ENCODE peak calls at places on chromosomes 12 and 14, in eight cellular contexts. One of them, this sample, is unnamed.

GRCh38 chr12:46560874-46561273 is 188.3 kb upstream of the SLC38A2 start:
- DNase-seq in NCI-H1417 treated with DMSO at 0.1 percent for 48 hours: no peak
- DNase-seq in fibroblast of pulmonary artery: no peak
- DNase-seq in H7: no peak
- DNase-seq in progenitor cell of endocrine pancreas: no peak
- DNase-seq in activated naive CD4-positive, alpha-beta T cell treated with anti-CD3 and anti-CD28 coated beads for 36 hours: no peak
- DNase-seq in upper lobe of left lung: no peak
- DNase-seq in stromal cell of bone marrow: no peak
- DNase-seq in this sample: no peak

GRCh38 chr12:128510527-128510926 is 243.6 kb downstream of the TMEM132C start:
- DNase-seq in NCI-H1417 treated with DMSO at 0.1 percent for 48 hours: no peak
- DNase-seq in fibroblast of pulmonary artery: no peak
- DNase-seq in H7: no peak
- DNase-seq in progenitor cell of endocrine pancreas: no peak
- DNase-seq in activated naive CD4-positive, alpha-beta T cell treated with anti-CD3 and anti-CD28 coated beads for 36 hours: no peak
- DNase-seq in upper lobe of left lung: peak; percentile 1
- DNase-seq in stromal cell of bone marrow: no peak
- DNase-seq in this sample: no peak

GRCh38 chr12:53978477-53979356 is 4.0 kb upstream of the HOTAIR start:
- DNase-seq in NCI-H1417 treated with DMSO at 0.1 percent for 48 hours: no peak
- DNase-seq in fibroblast of pulmonary artery: no peak
- DNase-seq in H7: no peak
- DNase-seq in progenitor cell of endocrine pancreas: no peak
- DNase-seq in activated naive CD4-positive, alpha-beta T cell treated with anti-CD3 and anti-CD28 coated beads for 36 hours: no peak
- DNase-seq in upper lobe of left lung: no peak
- DNase-seq in stromal cell of bone marrow: no peak
- DNase-seq in this sample: peak; percentile 89

GRCh38 chr12:107042801-107043200 is 50.5 kb downstream of the CRY1 start:
- DNase-seq in NCI-H1417 treated with DMSO at 0.1 percent for 48 hours: no peak
- DNase-seq in fibroblast of pulmonary artery: no peak
- DNase-seq in H7: no peak
- DNase-seq in progenitor cell of endocrine pancreas: no peak
- DNase-seq in activated naive CD4-positive, alpha-beta T cell treated with anti-CD3 and anti-CD28 coated beads for 36 hours: no peak
- DNase-seq in upper lobe of left lung: no peak
- DNase-seq in stromal cell of bone marrow: no peak
- DNase-seq in this sample: peak; percentile 35

GRCh38 chr12:127108360-127109215 is 1158.4 kb upstream of the TMEM132C start:
- DNase-seq in NCI-H1417 treated with DMSO at 0.1 percent for 48 hours: no peak
- DNase-seq in fibroblast of pulmonary artery: peak; percentile 64
- DNase-seq in H7: peak; percentile 48
- DNase-seq in progenitor cell of endocrine pancreas: peak; percentile 17
- DNase-seq in activated naive CD4-positive, alpha-beta T cell treated with anti-CD3 and anti-CD28 coated beads for 36 hours: peak; percentile 70
- DNase-seq in upper lobe of left lung: no peak
- DNase-seq in stromal cell of bone marrow: peak; percentile 51
- DNase-seq in this sample: peak; percentile 65

GRCh38 chr12:60201891-60202290 is 606.1 kb downstream of the SLC16A7 start:
- DNase-seq in NCI-H1417 treated with DMSO at 0.1 percent for 48 hours: no peak
- DNase-seq in fibroblast of pulmonary artery: peak; percentile 31
- DNase-seq in H7: no peak
- DNase-seq in progenitor cell of endocrine pancreas: no peak
- DNase-seq in activated naive CD4-positive, alpha-beta T cell treated with anti-CD3 and anti-CD28 coated beads for 36 hours: no peak
- DNase-seq in upper lobe of left lung: no peak
- DNase-seq in stromal cell of bone marrow: no peak
- DNase-seq in this sample: no peak

GRCh38 chr12:82357845-82358199 is 365 bp downstream of the CCDC59 start:
- DNase-seq in NCI-H1417 treated with DMSO at 0.1 percent for 48 hours: no peak
- DNase-seq in fibroblast of pulmonary artery: no peak
- DNase-seq in H7: peak; percentile 13
- DNase-seq in progenitor cell of endocrine pancreas: no peak
- DNase-seq in activated naive CD4-positive, alpha-beta T cell treated with anti-CD3 and anti-CD28 coated beads for 36 hours: no peak
- DNase-seq in upper lobe of left lung: no peak
- DNase-seq in stromal cell of bone marrow: no peak
- DNase-seq in this sample: no peak

GRCh38 chr12:43309845-43310405 is 242.1 kb downstream of the ADAMTS20 start:
- DNase-seq in NCI-H1417 treated with DMSO at 0.1 percent for 48 hours: no peak
- DNase-seq in fibroblast of pulmonary artery: no peak
- DNase-seq in H7: no peak
- DNase-seq in progenitor cell of endocrine pancreas: no peak
- DNase-seq in activated naive CD4-positive, alpha-beta T cell treated with anti-CD3 and anti-CD28 coated beads for 36 hours: no peak
- DNase-seq in upper lobe of left lung: no peak
- DNase-seq in stromal cell of bone marrow: no peak
- DNase-seq in this sample: no peak

GRCh38 chr14:54627718-54628345 is 60.9 kb downstream of the SAMD4A start:
- DNase-seq in NCI-H1417 treated with DMSO at 0.1 percent for 48 hours: no peak
- DNase-seq in fibroblast of pulmonary artery: peak; percentile 78
- DNase-seq in H7: peak; percentile 55
- DNase-seq in progenitor cell of endocrine pancreas: no peak
- DNase-seq in activated naive CD4-positive, alpha-beta T cell treated with anti-CD3 and anti-CD28 coated beads for 36 hours: peak; percentile 62
- DNase-seq in upper lobe of left lung: peak; percentile 25
- DNase-seq in stromal cell of bone marrow: peak; percentile 81
- DNase-seq in this sample: no peak

GRCh38 chr12:58046281-58046680 is 104.9 kb downstream of the ATP23 start:
- DNase-seq in NCI-H1417 treated with DMSO at 0.1 percent for 48 hours: no peak
- DNase-seq in fibroblast of pulmonary artery: no peak
- DNase-seq in H7: no peak
- DNase-seq in progenitor cell of endocrine pancreas: no peak
- DNase-seq in activated naive CD4-positive, alpha-beta T cell treated with anti-CD3 and anti-CD28 coated beads for 36 hours: no peak
- DNase-seq in upper lobe of left lung: no peak
- DNase-seq in stromal cell of bone marrow: peak; percentile 18
- DNase-seq in this sample: no peak

GRCh38 chr14:55130194-55130550 is 1.1 kb downstream of the LGALS3 start:
- DNase-seq in NCI-H1417 treated with DMSO at 0.1 percent for 48 hours: no peak
- DNase-seq in fibroblast of pulmonary artery: no peak
- DNase-seq in H7: peak; percentile 69
- DNase-seq in progenitor cell of endocrine pancreas: no peak
- DNase-seq in activated naive CD4-positive, alpha-beta T cell treated with anti-CD3 and anti-CD28 coated beads for 36 hours: no peak
- DNase-seq in upper lobe of left lung: no peak
- DNase-seq in stromal cell of bone marrow: no peak
- DNase-seq in this sample: peak; percentile 59

This sample was measured in Caco-2.